ENCODE peak calls at places on chromosome 3, in five cellular contexts. One of them, this sample, is unnamed.

GRCh38 chr3:186849392-186849975 is 7.0 kb downstream of the ADIPOQ start:
- DNase-seq in astrocyte: peak; percentile 8
- DNase-seq in SK-N-SH: peak; percentile 60
- DNase-seq in A549: peak; percentile 42
- DNase-seq in kidney epithelial cell: peak; percentile 37
- DNase-seq in this sample: peak; percentile 60

GRCh38 chr3:105385179-105385578 is 18.5 kb downstream of the ALCAM start:
- DNase-seq in astrocyte: peak; percentile 48
- DNase-seq in SK-N-SH: no peak
- DNase-seq in A549: no peak
- DNase-seq in kidney epithelial cell: no peak
- DNase-seq in this sample: peak; percentile 39

GRCh38 chr3:100402150-100402706 is 889 bp downstream of the LNP1 start:
- DNase-seq in astrocyte: peak; percentile 63
- DNase-seq in SK-N-SH: peak; percentile 25
- DNase-seq in A549: peak; percentile 9
- DNase-seq in kidney epithelial cell: no peak
- DNase-seq in this sample: peak; percentile 66

GRCh38 chr3:69095636-69096035 is 10.9 kb downstream of the ARL6IP5 start:
- DNase-seq in astrocyte: no peak
- DNase-seq in SK-N-SH: no peak
- DNase-seq in A549: no peak
- DNase-seq in kidney epithelial cell: no peak
- DNase-seq in this sample: no peak

GRCh38 chr3:133573054-133573628 is 345 bp upstream of the CDV3 start:
- DNase-seq in astrocyte: peak; percentile 100
- DNase-seq in SK-N-SH: peak; percentile 90
- DNase-seq in A549: peak; percentile 99
- DNase-seq in kidney epithelial cell: peak; percentile 99
- DNase-seq in this sample: peak; percentile 100

GRCh38 chr3:74314696-74315095 is 299.8 kb downstream of the CNTN3 start:
- DNase-seq in astrocyte: no peak
- DNase-seq in SK-N-SH: no peak
- DNase-seq in A549: no peak
- DNase-seq in kidney epithelial cell: no peak
- DNase-seq in this sample: no peak

GRCh38 chr3:105465251-105465853 is 98.6 kb downstream of the ALCAM start:
- DNase-seq in astrocyte: no peak
- DNase-seq in SK-N-SH: no peak
- DNase-seq in A549: no peak
- DNase-seq in kidney epithelial cell: no peak
- DNase-seq in this sample: no peak

GRCh38 chr3:143266936-143267335 is 147.4 kb downstream of the CHST2 start:
- DNase-seq in astrocyte: no peak
- DNase-seq in SK-N-SH: no peak
- DNase-seq in A549: no peak
- DNase-seq in kidney epithelial cell: no peak
- DNase-seq in this sample: no peak

GRCh38 chr3:72462611-72463011 is 385.6 kb downstream of the SHQ1 start:
- DNase-seq in astrocyte: no peak
- DNase-seq in SK-N-SH: no peak
- DNase-seq in A549: no peak
- DNase-seq in kidney epithelial cell: no peak
- DNase-seq in this sample: no peak

GRCh38 chr3:125418306-125418705 is 43.2 kb upstream of the ZNF148 start:
- DNase-seq in astrocyte: no peak
- DNase-seq in SK-N-SH: no peak
- DNase-seq in A549: no peak
- DNase-seq in kidney epithelial cell: no peak
- DNase-seq in this sample: no peak
- TF ChIP-seq CTCF in astrocyte: no peak
- TF ChIP-seq CTCF in SK-N-SH: no peak
- TF ChIP-seq CTCF in A549: no peak
- TF ChIP-seq CTCF in kidney epithelial cell: no peak
- TF ChIP-seq CTCF in this sample: no peak

GRCh38 chr3:113277414-113277813 is 66.1 kb downstream of the BOC start:
- DNase-seq in astrocyte: no peak
- DNase-seq in SK-N-SH: no peak
- DNase-seq in A549: no peak
- DNase-seq in kidney epithelial cell: no peak
- DNase-seq in this sample: no peak

GRCh38 chr3:113276581-113277080 is 65.3 kb downstream of the BOC start:
- DNase-seq in astrocyte: no peak
- DNase-seq in SK-N-SH: no peak
- DNase-seq in A549: no peak
- DNase-seq in kidney epithelial cell: no peak
- DNase-seq in this sample: no peak

GRCh38 chr3:113274959-113275556 is 63.7 kb downstream of the BOC start:
- DNase-seq in astrocyte: no peak
- DNase-seq in SK-N-SH: no peak
- DNase-seq in A549: no peak
- DNase-seq in kidney epithelial cell: no peak
- DNase-seq in this sample: no peak

GRCh38 chr3:113274425-113274824 is 63.1 kb downstream of the BOC start:
- DNase-seq in astrocyte: no peak
- DNase-seq in SK-N-SH: no peak
- DNase-seq in A549: no peak
- DNase-seq in kidney epithelial cell: no peak
- DNase-seq in this sample: no peak

DNA sequence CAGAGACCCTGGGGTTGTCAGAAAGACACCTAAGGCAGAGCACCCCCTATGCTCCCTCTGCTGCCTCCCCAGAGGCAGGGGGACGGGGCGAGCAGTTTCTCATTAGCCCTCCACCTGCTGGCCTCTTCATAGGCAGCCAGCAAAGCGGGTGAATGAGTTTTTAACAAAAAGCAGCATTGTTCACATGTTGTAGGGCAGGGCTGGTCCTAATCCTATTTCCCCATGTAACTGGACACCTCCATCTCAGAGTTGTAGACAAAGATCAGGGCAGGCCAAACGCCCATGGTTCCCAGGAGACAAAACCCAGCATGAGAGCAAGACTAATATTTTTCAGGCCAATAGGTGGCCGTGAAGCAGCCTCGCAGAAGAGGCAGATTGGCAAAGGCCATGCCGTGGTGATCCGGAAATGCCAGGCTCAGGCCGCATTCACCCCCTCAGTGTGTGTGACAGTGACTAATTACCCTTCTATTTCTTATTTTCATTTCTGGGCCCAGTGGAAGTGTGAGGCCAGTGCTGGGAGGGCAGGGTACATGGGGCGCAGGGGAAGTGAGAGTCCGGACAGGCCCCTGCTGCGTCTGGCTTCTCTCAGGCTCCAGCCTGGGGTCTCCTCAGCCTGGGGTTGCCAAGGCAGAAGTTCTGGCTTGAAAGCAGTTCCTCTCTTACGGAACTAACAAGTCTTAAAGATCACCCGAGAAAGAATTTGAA is 64.7 kb downstream of the BOC start:
- DNase-seq in astrocyte: peak; percentile 59
- DNase-seq in SK-N-SH: no peak
- DNase-seq in A549: no peak
- DNase-seq in kidney epithelial cell: no peak
- DNase-seq in this sample: peak; percentile 88
- H3K4me3 ChIP-seq in astrocyte: peak overlapping the region; percentile 44
- H3K4me3 ChIP-seq in SK-N-SH: no peak overlapping the region
- H3K4me3 ChIP-seq in A549: no peak overlapping the region
- H3K4me3 ChIP-seq in kidney epithelial cell: no peak overlapping the region
- H3K4me3 ChIP-seq in this sample: peak overlapping the region; percentile 55

DNA sequence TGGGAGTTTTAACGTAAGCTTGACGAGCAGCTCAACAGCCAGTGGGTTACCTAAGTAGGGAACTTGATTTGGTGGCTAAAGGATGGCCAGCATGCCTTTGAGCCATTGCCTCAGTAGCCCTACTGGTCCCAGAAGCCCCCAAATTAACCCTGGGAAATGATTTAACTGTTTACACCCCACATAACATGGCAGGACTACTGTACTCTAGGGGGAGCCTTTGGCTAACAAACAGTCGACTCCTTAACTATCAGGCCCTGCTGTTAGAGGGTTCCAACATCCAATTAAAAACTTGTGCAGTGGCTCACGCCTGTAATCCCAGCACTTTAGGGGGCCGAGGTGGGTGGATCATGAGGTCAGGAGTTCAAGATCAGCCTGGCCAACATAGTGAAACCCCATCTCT is 9.4 kb upstream of the SMCO1 start:
- DNase-seq in astrocyte: no peak
- DNase-seq in SK-N-SH: no peak
- DNase-seq in A549: no peak
- DNase-seq in kidney epithelial cell: no peak
- DNase-seq in this sample: no peak
- TF ChIP-seq CTCF in astrocyte: no peak
- TF ChIP-seq CTCF in SK-N-SH: peak; percentile 30
- TF ChIP-seq CTCF in A549: no peak
- TF ChIP-seq CTCF in kidney epithelial cell: no peak
- TF ChIP-seq CTCF in this sample: peak; percentile 10

DNA sequence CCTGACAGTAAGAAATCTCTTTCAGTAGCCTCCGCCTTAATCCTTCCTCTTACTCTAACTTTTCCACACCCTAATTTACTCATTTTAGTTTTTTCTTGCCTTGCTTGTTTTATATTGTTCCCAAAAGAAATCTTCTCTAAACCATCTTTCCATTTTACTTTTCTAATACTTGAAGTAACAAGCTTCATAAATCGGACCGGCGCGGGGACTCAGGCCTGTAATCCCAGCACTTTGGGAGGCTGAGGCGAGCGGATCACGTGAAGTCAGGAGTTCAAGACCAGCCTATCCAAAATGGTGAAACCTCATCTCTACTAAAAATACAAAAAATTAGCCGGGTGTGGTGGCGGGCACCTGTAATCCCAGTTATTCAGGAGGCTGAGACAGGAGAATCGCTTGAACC is 17.3 kb downstream of the ZNF148 start:
- DNase-seq in astrocyte: no peak
- DNase-seq in SK-N-SH: no peak
- DNase-seq in A549: no peak
- DNase-seq in kidney epithelial cell: no peak
- DNase-seq in this sample: no peak
- H3K4me3 ChIP-seq in astrocyte: peak overlapping the region; percentile 66
- H3K4me3 ChIP-seq in SK-N-SH: peak overlapping the region; percentile 48
- H3K4me3 ChIP-seq in A549: peak overlapping the region; percentile 66
- H3K4me3 ChIP-seq in kidney epithelial cell: no peak overlapping the region
- H3K4me3 ChIP-seq in this sample: peak overlapping the region; percentile 70